ENCODE peak calls at places on chromosomes 1 and 21, in eight cellular contexts. V, E, L, J, F, I, Q and R are unnamed samples. For H3K4me1, the result is how much of the 10 kb centered on the place peaks cover.

GRCh38 chr21:38303300-38303699 is 46.5 kb downstream of the KCNJ15 start:
- DNase-seq in I (peak), Q (no peak), V (peak), F (no peak), L (no peak), J (peak), E (peak), R (no peak)

GRCh38 chr1:56446531-56447098 is 132.7 kb downstream of the PLPP3 start:
- DNase-seq in J (peak), L (peak), V (peak), Q (no peak), I (no peak), E (peak), F (no peak), R (no peak)

GRCh38 chr1:109020693-109021092 is 21.2 kb downstream of the WDR47 start:
- DNase-seq in V (no peak), L (no peak), E (no peak), J (no peak), I (no peak), F (no peak), Q (no peak), R (no peak)

GRCh38 chr1:45644661-45645060 is 20.8 kb upstream of the CCDC17 start:
- DNase-seq in Q (no peak), E (no peak), F (no peak), V (no peak), I (no peak), L (no peak), J (no peak), R (no peak)

GRCh38 chr1:184555665-184556641 is 169.1 kb downstream of the C1orf21 start:
- DNase-seq in L (no peak), Q (no peak), J (peak), F (no peak), E (no peak), I (no peak), V (no peak), R (no peak)

GRCh38 chr1:88873737-88874374 is 17.5 kb downstream of the GTF2B start:
- DNase-seq in L (no peak), Q (no peak), I (no peak), V (no peak), E (peak), F (no peak), J (no peak), R (no peak)

GRCh38 chr1:225845633-225846259 is 35.8 kb downstream of the EPHX1 start:
- DNase-seq in V (peak), E (peak), Q (peak), L (peak), J (peak), I (peak), F (peak), R (no peak)

GRCh38 chr1:229273507-229274232 is 2.8 kb downstream of the RAB4A start:
- DNase-seq in Q (no peak), E (no peak), F (no peak), J (no peak), I (no peak), V (no peak), L (no peak), R (no peak)

GRCh38 chr1:27572019-27572678 is 31.8 kb downstream of the AHDC1 start:
- DNase-seq in E (no peak), V (no peak), L (no peak), F (peak), I (no peak), J (peak), Q (no peak), R (no peak)
- H3K4me1 ChIP-seq in E (half or more), V (half or more), L (half or more), F (half or more), I (under half), J (half or more), Q (under half), R (under half)

GRCh38 chr1:154957258-154957657 is 1.4 kb upstream of the PBXIP1 start:
- DNase-seq in E (no peak), V (no peak), Q (peak), L (no peak), F (no peak), J (no peak), I (no peak), R (no peak)

GRCh38 chr1:154954541-154954940 is 1.4 kb downstream of the PBXIP1 start:
- DNase-seq in F (no peak), E (no peak), I (no peak), J (no peak), V (no peak), L (no peak), Q (no peak), R (no peak)

GRCh38 chr1:154955718-154956513 is at the start of gene PBXIP1:
- DNase-seq in I (peak), E (peak), V (peak), L (peak), Q (peak), F (peak), J (peak), R (peak)

GRCh38 chr1:154955039-154955717 is 721 bp downstream of the PBXIP1 start:
- DNase-seq in E (peak), F (peak), J (peak), L (no peak), V (peak), I (no peak), Q (peak), R (peak)

DNA sequence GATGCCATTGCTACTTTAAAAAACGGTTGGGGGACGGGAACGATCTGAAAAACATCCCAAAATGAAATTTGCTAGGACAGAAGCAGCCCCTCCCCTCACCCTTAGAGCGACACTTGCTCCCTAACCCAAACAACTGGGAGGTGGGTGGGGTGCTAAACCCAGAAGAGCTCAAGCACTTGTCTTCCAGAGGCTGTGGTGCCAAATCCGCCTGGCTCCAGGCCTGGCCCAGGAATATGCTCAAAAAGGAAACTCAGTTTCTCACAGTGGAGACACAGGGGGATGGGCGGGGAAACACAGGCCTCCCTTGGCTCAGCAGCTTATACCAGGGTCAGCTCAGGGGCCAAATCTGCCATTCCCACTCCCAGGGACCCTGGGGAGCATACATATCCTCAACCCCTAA is 658 bp upstream of the PBXIP1 start:
- DNase-seq in Q (peak), E (no peak), J (peak), L (peak), I (no peak), V (no peak), F (peak), R (no peak)
- H3K27ac ChIP-seq in Q (peak), E (peak), J (peak), L (peak), I (no peak), V (peak), F (peak), R (peak)

GRCh38 chr1:25813071-25813733 is 6.6 kb upstream of the MTFR1L start:
- DNase-seq in E (no peak), V (no peak), J (peak), F (no peak), L (no peak), I (no peak), Q (no peak), R (no peak)

GRCh38 chr1:25816112-25816718 is 3.5 kb upstream of the MTFR1L start:
- DNase-seq in V (no peak), F (no peak), I (no peak), Q (no peak), E (no peak), J (peak), L (no peak), R (no peak)

GRCh38 chr1:25813734-25814471 is 5.9 kb upstream of the MTFR1L start:
- DNase-seq in J (peak), V (no peak), I (no peak), L (no peak), E (no peak), F (no peak), Q (no peak), R (no peak)

GRCh38 chr1:25814688-25815087 is 5.1 kb upstream of the MTFR1L start:
- DNase-seq in I (no peak), E (no peak), L (no peak), Q (no peak), F (peak), V (no peak), J (peak), R (no peak)

GRCh38 chr1:25815208-25816111 is 4.3 kb upstream of the MTFR1L start:
- DNase-seq in I (no peak), J (peak), V (no peak), F (no peak), Q (no peak), E (no peak), L (no peak), R (no peak)
- H3K4me1 ChIP-seq in I (under half), J (under half), V (under half), F (under half), Q (under half), E (under half), L (under half), R (under half)

DNA sequence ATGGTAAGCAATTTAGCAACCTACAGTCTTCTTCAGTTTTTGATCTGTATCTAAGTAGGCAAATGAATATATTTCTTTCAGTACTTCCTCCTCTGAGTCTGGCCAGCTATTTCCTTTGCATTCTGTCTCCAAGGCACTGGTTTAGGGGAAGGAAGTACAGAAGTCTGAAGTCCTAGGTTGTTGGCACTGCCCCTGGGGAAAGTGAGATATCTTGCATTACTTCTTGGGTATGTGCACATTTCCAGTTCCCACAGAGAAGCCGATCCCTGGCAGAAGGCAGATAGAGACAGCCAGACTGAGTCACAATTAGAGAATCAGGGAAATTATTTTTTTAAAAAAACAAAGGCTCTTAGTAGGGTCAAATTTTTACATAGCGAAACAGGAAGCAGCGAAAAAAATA is 98.8 kb downstream of the RASAL2 start:
- DNase-seq in V (no peak), F (no peak), I (no peak), L (peak), Q (no peak), E (peak), J (peak), R (no peak)
- H3K27ac ChIP-seq in V (no peak), F (no peak), I (no peak), L (peak), Q (no peak), E (no peak), J (no peak), R (no peak)

GRCh38 chr1:26278835-26279597 is 870 bp upstream of the SH3BGRL3 start:
- DNase-seq in L (no peak), I (no peak), E (peak), J (peak), V (no peak), Q (peak), F (no peak), R (no peak)
- H3K4me1 ChIP-seq in L (half or more), I (half or more), E (half or more), J (half or more), V (half or more), Q (under half), F (under half), R (half or more)